ENCODE peak calls at places on chromosomes 6 and 20, in five cellular contexts. One of them, this sample, is unnamed.

GRCh38 chr6:167835260-167835659 is 8.5 kb downstream of the AFDN start:
- DNase-seq in HTR-8/SVneo: no peak
- DNase-seq in retinal pigment epithelial cell: no peak
- DNase-seq in ascending aorta: no peak
- DNase-seq in stimulated activated CD4-positive, alpha-beta T cell treated with anti-CD3 and anti-CD28 coated beads, Interleukin-4, amount 100 ng/mL, for 1 hour: no peak
- DNase-seq in this sample: no peak

GRCh38 chr6:23173231-23173630 is 603.9 kb downstream of the HDGFL1 start:
- DNase-seq in retinal pigment epithelial cell: no peak
- DNase-seq in stimulated activated CD4-positive, alpha-beta T cell treated with anti-CD3 and anti-CD28 coated beads, Interleukin-4, amount 100 ng/mL, for 1 hour: no peak
- DNase-seq in HTR-8/SVneo: no peak
- DNase-seq in ascending aorta: no peak
- DNase-seq in this sample: no peak

GRCh38 chr6:34324738-34325444 is 67.6 kb downstream of the NUDT3 start:
- DNase-seq in HTR-8/SVneo: no peak
- DNase-seq in stimulated activated CD4-positive, alpha-beta T cell treated with anti-CD3 and anti-CD28 coated beads, Interleukin-4, amount 100 ng/mL, for 1 hour: no peak
- DNase-seq in ascending aorta: no peak
- DNase-seq in retinal pigment epithelial cell: no peak
- DNase-seq in this sample: no peak

GRCh38 chr6:111918825-111919224 is 45.6 kb upstream of the FYN start:
- DNase-seq in retinal pigment epithelial cell: no peak
- DNase-seq in stimulated activated CD4-positive, alpha-beta T cell treated with anti-CD3 and anti-CD28 coated beads, Interleukin-4, amount 100 ng/mL, for 1 hour: no peak
- DNase-seq in ascending aorta: no peak
- DNase-seq in HTR-8/SVneo: no peak
- DNase-seq in this sample: no peak

GRCh38 chr6:75217203-75217602 is 11.3 kb upstream of the COL12A1 start:
- DNase-seq in HTR-8/SVneo: no peak
- DNase-seq in stimulated activated CD4-positive, alpha-beta T cell treated with anti-CD3 and anti-CD28 coated beads, Interleukin-4, amount 100 ng/mL, for 1 hour: no peak
- DNase-seq in retinal pigment epithelial cell: no peak
- DNase-seq in ascending aorta: no peak
- DNase-seq in this sample: no peak

GRCh38 chr6:68126089-68126749 is 508.9 kb upstream of the ADGRB3 start:
- DNase-seq in ascending aorta: no peak
- DNase-seq in HTR-8/SVneo: no peak
- DNase-seq in retinal pigment epithelial cell: no peak
- DNase-seq in stimulated activated CD4-positive, alpha-beta T cell treated with anti-CD3 and anti-CD28 coated beads, Interleukin-4, amount 100 ng/mL, for 1 hour: no peak
- DNase-seq in this sample: no peak

GRCh38 chr20:57439432-57439831 is 48.2 kb downstream of the RBM38 start:
- DNase-seq in retinal pigment epithelial cell: no peak
- DNase-seq in ascending aorta: peak
- DNase-seq in HTR-8/SVneo: no peak
- DNase-seq in stimulated activated CD4-positive, alpha-beta T cell treated with anti-CD3 and anti-CD28 coated beads, Interleukin-4, amount 100 ng/mL, for 1 hour: no peak
- DNase-seq in this sample: no peak

GRCh38 chr6:35142578-35142977 is 1.4 kb upstream of the TCP11 start:
- DNase-seq in retinal pigment epithelial cell: no peak
- DNase-seq in ascending aorta: no peak
- DNase-seq in HTR-8/SVneo: peak
- DNase-seq in stimulated activated CD4-positive, alpha-beta T cell treated with anti-CD3 and anti-CD28 coated beads, Interleukin-4, amount 100 ng/mL, for 1 hour: no peak
- DNase-seq in this sample: no peak

GRCh38 chr6:26420607-26421235 is 18.6 kb downstream of the BTN3A1 start:
- DNase-seq in retinal pigment epithelial cell: no peak
- DNase-seq in stimulated activated CD4-positive, alpha-beta T cell treated with anti-CD3 and anti-CD28 coated beads, Interleukin-4, amount 100 ng/mL, for 1 hour: no peak
- DNase-seq in HTR-8/SVneo: peak
- DNase-seq in ascending aorta: no peak
- DNase-seq in this sample: peak

GRCh38 chr6:81003156-81003555 is 749.3 kb downstream of the TENT5A start:
- DNase-seq in retinal pigment epithelial cell: no peak
- DNase-seq in ascending aorta: no peak
- DNase-seq in HTR-8/SVneo: no peak
- DNase-seq in stimulated activated CD4-positive, alpha-beta T cell treated with anti-CD3 and anti-CD28 coated beads, Interleukin-4, amount 100 ng/mL, for 1 hour: no peak
- DNase-seq in this sample: no peak

GRCh38 chr20:62454936-62455673 is 20.7 kb downstream of the GATA5 start:
- DNase-seq in stimulated activated CD4-positive, alpha-beta T cell treated with anti-CD3 and anti-CD28 coated beads, Interleukin-4, amount 100 ng/mL, for 1 hour: no peak
- DNase-seq in retinal pigment epithelial cell: no peak
- DNase-seq in ascending aorta: no peak
- DNase-seq in HTR-8/SVneo: no peak
- DNase-seq in this sample: no peak

GRCh38 chr6:36227379-36228344 is 31.1 kb downstream of the BRPF3 start:
- DNase-seq in HTR-8/SVneo: no peak
- DNase-seq in retinal pigment epithelial cell: no peak
- DNase-seq in stimulated activated CD4-positive, alpha-beta T cell treated with anti-CD3 and anti-CD28 coated beads, Interleukin-4, amount 100 ng/mL, for 1 hour: no peak
- DNase-seq in ascending aorta: no peak
- DNase-seq in this sample: no peak

GRCh38 chr6:83057705-83058321 is 7.8 kb downstream of the UBE3D start:
- DNase-seq in retinal pigment epithelial cell: no peak
- DNase-seq in ascending aorta: no peak
- DNase-seq in stimulated activated CD4-positive, alpha-beta T cell treated with anti-CD3 and anti-CD28 coated beads, Interleukin-4, amount 100 ng/mL, for 1 hour: no peak
- DNase-seq in HTR-8/SVneo: peak
- DNase-seq in this sample: no peak

GRCh38 chr6:52509281-52510212 is 67.3 kb downstream of the TRAM2 start:
- DNase-seq in stimulated activated CD4-positive, alpha-beta T cell treated with anti-CD3 and anti-CD28 coated beads, Interleukin-4, amount 100 ng/mL, for 1 hour: no peak
- DNase-seq in retinal pigment epithelial cell: no peak
- DNase-seq in ascending aorta: no peak
- DNase-seq in HTR-8/SVneo: no peak
- DNase-seq in this sample: no peak